ENCODE peak calls at places on chromosome 16, in eight cellular contexts. D is heart right ventricle; O is cardiac muscle cell; A is CD8-positive, alpha-beta T cell; K is adrenal gland; S is lower lobe of right lung; W is IMR-90; H is GM23248. T is an unnamed sample.

GRCh38 chr16:1509307-1510221 is 16.4 kb downstream of the TELO2 start:
- DNase-seq in D (peak; percentile 76), O (peak; percentile 56), A (peak; percentile 11), K (no peak), S (no peak), W (no peak), H (no peak), T (peak; percentile 76)

GRCh38 chr16:64615647-64616280 is 506.1 kb downstream of the CDH11 start:
- DNase-seq in D (no peak), O (peak; percentile 63), A (no peak), K (no peak), S (no peak), W (peak; percentile 1), H (peak; percentile 17), T (peak; percentile 48)

GRCh38 chr16:69880640-69881133 is 70.4 kb upstream of the CLEC18A start:
- DNase-seq in D (no peak), O (no peak), A (no peak), K (no peak), S (no peak), W (peak; percentile 44), H (peak; percentile 81), T (no peak)

GRCh38 chr16:17512636-17513220 is 42.0 kb upstream of the XYLT1 start:
- DNase-seq in D (no peak), O (no peak), A (no peak), K (no peak), S (no peak), W (peak; percentile 74), H (peak; percentile 73), T (no peak)

GRCh38 chr16:842061-842476 is 41.5 kb upstream of the GNG13 start:
- DNase-seq in D (no peak), O (no peak), A (no peak), K (no peak), S (no peak), W (peak; percentile 8), H (peak; percentile 44), T (no peak)

GRCh38 chr16:11389631-11390565 is 44.6 kb downstream of the RMI2 start:
- DNase-seq in D (no peak), O (no peak), A (no peak), K (no peak), S (peak; percentile 41), W (no peak), H (no peak), T (no peak)

GRCh38 chr16:79656537-79657115 is 56.1 kb upstream of the MAF start:
- DNase-seq in D (no peak), O (no peak), A (no peak), K (no peak), S (no peak), W (no peak), H (no peak), T (no peak)

GRCh38 chr16:56457927-56458470 is 6.6 kb downstream of the OGFOD1 start:
- DNase-seq in D (no peak), O (no peak), A (no peak), K (no peak), S (no peak), W (no peak), H (no peak), T (no peak)

GRCh38 chr16:51374346-51374745 is 223.3 kb upstream of the SALL1 start:
- DNase-seq in D (no peak), O (no peak), A (no peak), K (no peak), S (no peak), W (peak; percentile 81), H (peak; percentile 88), T (no peak)

GRCh38 chr16:69311533-69312388 is 611 bp downstream of the VPS4A start:
- DNase-seq in D (no peak), O (peak; percentile 52), A (peak; percentile 28), K (peak; percentile 66), S (peak; percentile 69), W (no peak), H (peak; percentile 71), T (no peak)

GRCh38 chr16:66670691-66671090 is 25.9 kb downstream of the CMTM4 start:
- DNase-seq in D (no peak), O (no peak), A (no peak), K (no peak), S (no peak), W (no peak), H (no peak), T (no peak)

GRCh38 chr16:886084-886543 is 84.7 kb downstream of the LMF1 start:
- DNase-seq in D (no peak), O (peak; percentile 50), A (no peak), K (no peak), S (peak; percentile 28), W (peak; percentile 5), H (no peak), T (no peak)

GRCh38 chr16:4345439-4346204 is 5.5 kb downstream of the PAM16 start:
- DNase-seq in D (no peak), O (no peak), A (peak; percentile 12), K (peak; percentile 62), S (no peak), W (no peak), H (no peak), T (no peak)

GRCh38 chr16:19105891-19106624 is 7.7 kb upstream of the ITPRIPL2 start:
- DNase-seq in D (no peak), O (no peak), A (no peak), K (no peak), S (no peak), W (peak; percentile 34), H (no peak), T (no peak)

GRCh38 chr16:59121411-59121810 is 387.3 kb upstream of the GOT2 start:
- DNase-seq in D (no peak), O (no peak), A (no peak), K (no peak), S (no peak), W (no peak), H (no peak), T (no peak)

GRCh38 chr16:49556252-49557069 is 182.9 kb downstream of the C16orf78 start:
- DNase-seq in D (no peak), O (peak; percentile 76), A (no peak), K (no peak), S (no peak), W (peak; percentile 35), H (peak; percentile 33), T (no peak)

GRCh38 chr16:58034128-58034685 is 8.7 kb downstream of the MMP15 start:
- DNase-seq in D (no peak), O (no peak), A (no peak), K (no peak), S (no peak), W (no peak), H (no peak), T (no peak)

GRCh38 chr16:58031016-58031800 is 5.7 kb downstream of the MMP15 start:
- DNase-seq in D (no peak), O (no peak), A (no peak), K (no peak), S (peak; percentile 58), W (no peak), H (no peak), T (no peak)

GRCh38 chr16:58030136-58030840 is 4.7 kb downstream of the MMP15 start:
- DNase-seq in D (no peak), O (no peak), A (no peak), K (no peak), S (no peak), W (no peak), H (no peak), T (no peak)

GRCh38 chr16:58034786-58035185 is 9.2 kb downstream of the MMP15 start:
- DNase-seq in D (no peak), O (peak; percentile 85), A (no peak), K (no peak), S (no peak), W (no peak), H (no peak), T (no peak)

DNA sequence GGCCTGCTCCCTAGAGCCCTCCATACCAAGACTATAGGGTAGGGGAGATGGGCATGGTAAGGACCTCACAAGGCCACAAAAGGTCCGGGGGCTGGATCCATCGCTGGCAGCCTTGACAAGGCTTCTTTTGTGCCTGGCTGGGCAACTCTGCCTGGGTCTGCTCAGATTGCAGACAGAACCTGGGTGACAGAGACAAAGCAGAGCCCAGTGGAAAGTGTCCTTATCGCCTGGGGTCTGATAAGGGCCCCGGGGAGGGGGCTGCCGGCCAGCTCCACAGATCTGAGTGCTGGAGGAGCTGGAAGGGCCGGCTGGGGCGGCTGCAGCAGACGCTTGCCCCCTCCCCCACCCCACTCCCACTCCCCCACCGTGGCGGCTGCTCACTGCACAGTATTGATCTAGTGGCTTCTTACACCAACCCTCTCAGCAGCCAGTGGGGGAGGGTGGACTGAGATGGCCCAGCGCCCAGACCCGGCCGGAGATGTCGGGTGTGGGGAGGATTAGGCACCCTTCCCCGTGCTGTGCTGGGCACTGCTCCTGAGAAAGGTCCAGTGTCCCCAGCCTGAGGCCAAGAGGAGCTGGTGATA is 7.2 kb downstream of the MMP15 start:
- DNase-seq in D (peak; percentile 77), O (peak; percentile 96), A (no peak), K (peak; percentile 67), S (peak; percentile 70), W (no peak), H (no peak), T (peak; percentile 86)
- H3K4me1 ChIP-seq in D (peaks cover 90% of the 10 kb centered on the region), O (peaks cover 93% of the 10 kb centered on the region), A (no peaks in the 10 kb centered on the region), K (no peaks in the 10 kb centered on the region), S (peaks cover 69% of the 10 kb centered on the region), W (no peaks in the 10 kb centered on the region), H (no peaks in the 10 kb centered on the region), T (peaks cover 90% of the 10 kb centered on the region)

GRCh38 chr16:85192233-85192632 is 80.0 kb upstream of the CIBAR2 start:
- DNase-seq in D (no peak), O (no peak), A (no peak), K (no peak), S (no peak), W (no peak), H (no peak), T (no peak)

GRCh38 chr16:85192736-85193493 is 80.6 kb upstream of the CIBAR2 start:
- DNase-seq in D (no peak), O (no peak), A (no peak), K (no peak), S (no peak), W (peak; percentile 93), H (peak; percentile 69), T (no peak)

GRCh38 chr16:85195271-85195647 is 83.0 kb upstream of the CIBAR2 start:
- DNase-seq in D (no peak), O (no peak), A (no peak), K (no peak), S (no peak), W (no peak), H (no peak), T (no peak)

GRCh38 chr16:85194528-85195270 is 82.4 kb upstream of the CIBAR2 start:
- DNase-seq in D (no peak), O (no peak), A (no peak), K (no peak), S (no peak), W (no peak), H (no peak), T (no peak)

GRCh38 chr16:85193876-85194275 is 81.6 kb upstream of the CIBAR2 start:
- DNase-seq in D (no peak), O (no peak), A (no peak), K (peak; percentile 72), S (no peak), W (no peak), H (no peak), T (no peak)
- H3K27ac ChIP-seq in D (no peak overlapping the region), O (no peak overlapping the region), A (no peak overlapping the region), K (no peak overlapping the region), S (no peak overlapping the region), W (peak overlapping the region; percentile 13), H (no peak overlapping the region), T (no peak overlapping the region)

GRCh38 chr16:84714028-84714427 is 14.2 kb downstream of the USP10 start:
- DNase-seq in D (no peak), O (no peak), A (no peak), K (no peak), S (no peak), W (no peak), H (no peak), T (no peak)
- H3K4me1 ChIP-seq in D (peaks cover 43% of the 10 kb centered on the region), O (peaks cover 31% of the 10 kb centered on the region), A (peaks cover 34% of the 10 kb centered on the region), K (no peaks in the 10 kb centered on the region), S (peaks cover under 1% of the 10 kb centered on the region), W (peaks cover 9% of the 10 kb centered on the region), H (peaks cover under 1% of the 10 kb centered on the region), T (peaks cover 65% of the 10 kb centered on the region)

GRCh38 chr16:85998178-85998867 is 99.4 kb downstream of the IRF8 start:
- DNase-seq in D (no peak), O (no peak), A (no peak), K (no peak), S (no peak), W (no peak), H (no peak), T (no peak)
- H3K27ac ChIP-seq in D (no peak overlapping the region), O (no peak overlapping the region), A (no peak overlapping the region), K (no peak overlapping the region), S (no peak overlapping the region), W (no peak overlapping the region), H (no peak overlapping the region), T (no peak overlapping the region)

T was measured in heart left ventricle.